ENCODE peak calls at places on chromosomes 5 and 9, in six cellular contexts. X is cardiac muscle cell; P is GM23248; T is naive thymus-derived CD4-positive, alpha-beta T cell; L is left ventricle myocardium inferior; S is colonic mucosa. W is an unnamed sample. For H3K4me1 and H3K9me3, the result is how much of the 10 kb centered on the place peaks cover.

GRCh38 chr5:91049112-91049511 is 334.0 kb downstream of the ARRDC3 start:
- DNase-seq in X (no peak), T (no peak), L (no peak), S (no peak), P (no peak), W (no peak)

GRCh38 chr5:43098064-43098463 is 22.6 kb upstream of the ZNF131 start:
- DNase-seq in P (no peak), L (no peak), X (no peak), T (no peak), S (no peak), W (no peak)

GRCh38 chr9:136799854-136800657 is 3.9 kb downstream of the CCDC183 start:
- DNase-seq in P (peak), X (peak), S (peak), L (peak), T (peak), W (peak)

GRCh38 chr5:169229342-169229892 is 71.5 kb downstream of the SLIT3 start:
- DNase-seq in X (no peak), L (no peak), P (no peak), T (no peak), S (no peak), W (no peak)

GRCh38 chr5:157189223-157189622 is 8.6 kb downstream of the ITK start:
- DNase-seq in S (no peak), L (no peak), T (no peak), P (no peak), X (no peak), W (no peak)

GRCh38 chr5:252546-252945 is 18.9 kb upstream of the PDCD6 start:
- DNase-seq in L (no peak), X (no peak), S (no peak), T (no peak), P (no peak), W (no peak)

GRCh38 chr5:148070621-148071020 is 6.8 kb downstream of the SPINK5 start:
- DNase-seq in L (no peak), X (no peak), S (no peak), P (no peak), T (no peak), W (no peak)

GRCh38 chr5:76818844-76819831 is at the start of gene F2RL1:
- DNase-seq in P (peak), L (peak), S (peak), X (peak), T (peak), W (peak)

GRCh38 chr9:131608469-131609115 is 63.3 kb downstream of the PRRT1B start:
- DNase-seq in X (peak), T (no peak), P (peak), L (peak), S (no peak), W (peak)

GRCh38 chr5:93653716-93654115 is 70.7 kb downstream of the NR2F1 start:
- DNase-seq in X (no peak), L (no peak), T (no peak), S (no peak), P (peak), W (no peak)

GRCh38 chr5:43037929-43038510 is 2.1 kb downstream of the ANXA2R start:
- DNase-seq in S (peak), P (peak), L (no peak), X (no peak), T (peak), W (no peak)

GRCh38 chr5:1752881-1753280 is 46.8 kb downstream of the MRPL36 start:
- DNase-seq in P (no peak), L (no peak), X (no peak), S (peak), T (no peak), W (no peak)

GRCh38 chr9:100099722-100100042 is 639 bp downstream of the INVS start:
- DNase-seq in L (no peak), P (no peak), T (peak), X (peak), S (no peak), W (peak)

GRCh38 chr9:97045300-97045699 is 6.4 kb upstream of the CTSV start:
- DNase-seq in X (no peak), T (no peak), P (no peak), S (no peak), L (no peak), W (no peak)

GRCh38 chr5:101663543-101663942 is 632.5 kb downstream of the SLCO4C1 start:
- DNase-seq in T (no peak), P (no peak), L (no peak), S (no peak), X (no peak), W (no peak)

GRCh38 chr9:10331157-10331556 is 281.6 kb downstream of the PTPRD start:
- DNase-seq in X (peak), P (no peak), S (no peak), L (no peak), T (no peak), W (no peak)

GRCh38 chr5:178389031-178389729 is 156.6 kb upstream of the PHYKPL start:
- DNase-seq in L (no peak), X (no peak), P (no peak), T (no peak), S (no peak), W (no peak)

GRCh38 chr5:133796186-133796585 is 172.2 kb downstream of the C5orf15 start:
- DNase-seq in S (no peak), X (no peak), L (no peak), P (no peak), T (no peak), W (no peak)

GRCh38 chr9:33130501-33130900 is 36.6 kb downstream of the B4GALT1 start:
- DNase-seq in L (no peak), S (no peak), P (peak), X (no peak), T (no peak), W (no peak)

DNA sequence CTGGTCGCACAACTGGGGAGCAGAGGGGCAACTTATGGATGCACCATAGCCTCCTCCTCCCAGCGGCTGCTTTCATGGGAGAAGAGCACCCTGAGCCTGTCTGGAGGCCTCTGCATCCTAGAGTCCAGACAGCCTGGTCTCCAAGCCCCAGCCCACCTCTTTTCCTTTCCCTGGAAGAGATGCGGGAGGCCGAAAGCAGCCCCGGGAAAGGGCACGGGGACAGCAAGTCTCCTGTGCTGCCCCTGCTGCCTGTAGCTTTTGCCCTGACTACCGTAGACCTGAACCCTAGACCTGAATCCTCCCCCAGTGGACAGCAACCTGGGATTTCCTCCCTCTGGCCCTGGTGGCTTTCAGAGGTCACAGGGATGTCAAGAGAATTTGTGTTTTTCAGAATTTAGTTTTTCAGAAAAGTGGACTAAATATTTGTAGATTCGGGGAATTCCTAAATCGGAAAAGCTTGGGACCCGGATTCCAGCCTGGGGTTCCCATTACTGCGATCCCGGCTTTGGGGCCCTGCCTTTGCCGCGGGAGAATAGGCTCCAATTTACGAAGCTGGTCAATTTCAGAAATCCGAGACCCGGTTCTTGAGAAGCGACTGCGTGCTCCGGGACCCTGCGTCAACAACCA is 4.3 kb upstream of the PITX1 start:
- DNase-seq in X (no peak), T (no peak), S (no peak), L (no peak), P (no peak), W (no peak)
- H3K4me3 ChIP-seq in X (no peak), T (no peak), S (peak), L (no peak), P (no peak), W (no peak)

DNA sequence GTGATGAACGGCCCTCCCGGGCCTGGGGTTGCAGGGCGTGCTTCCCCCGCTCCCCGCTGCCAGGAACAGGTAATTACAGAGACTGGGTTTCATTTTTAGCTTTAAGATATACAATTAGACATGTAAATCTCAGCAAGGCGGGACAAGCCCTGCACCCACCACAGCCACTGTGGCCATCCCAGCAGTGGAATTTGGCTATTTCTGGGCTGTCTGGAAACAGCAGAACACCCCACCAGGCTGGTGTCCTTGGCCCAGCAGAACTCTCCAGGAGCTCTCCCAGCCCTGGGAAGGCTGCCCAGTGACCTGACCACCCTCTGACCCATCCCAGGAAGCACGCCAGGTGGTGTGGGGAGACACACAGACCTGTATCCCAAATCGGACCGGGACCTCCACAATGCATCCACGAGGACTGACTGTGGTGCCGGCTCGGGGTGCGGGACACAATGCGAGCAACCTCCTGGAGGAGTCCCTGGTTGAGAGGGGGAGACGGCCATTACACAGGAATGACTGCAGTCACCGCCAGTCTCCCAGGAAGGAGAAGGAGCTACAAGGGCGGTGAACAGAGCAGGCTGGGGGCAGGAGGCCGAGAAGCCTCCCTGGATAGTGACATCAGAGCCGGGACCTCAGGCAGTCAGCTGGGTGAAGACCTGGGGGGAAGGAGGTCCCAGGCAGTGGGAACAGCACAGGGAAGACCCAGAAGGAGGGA is 17.3 kb downstream of the EEIG1 start:
- DNase-seq in S (no peak), L (no peak), P (no peak), T (no peak), X (no peak), W (peak)
- H3K4me1 ChIP-seq in S (half or more), L (half or more), P (under half), T (half or more), X (under half), W (half or more)

GRCh38 chr5:25694805-25695204 is 1050.0 kb upstream of the CDH10 start:
- DNase-seq in S (no peak), L (no peak), T (no peak), X (no peak), P (no peak), W (no peak)
- H3K9me3 ChIP-seq in S (under half), L (under half), T (under half), X (under half), P (under half), W (under half)

GRCh38 chr9:124016152-124017063 is 4.8 kb downstream of the LHX2 start:
- DNase-seq in S (no peak), X (no peak), P (no peak), L (no peak), T (no peak), W (no peak)

GRCh38 chr9:124019771-124020519 is 8.4 kb downstream of the LHX2 start:
- DNase-seq in L (no peak), T (no peak), X (no peak), S (no peak), P (no peak), W (no peak)

GRCh38 chr9:124017064-124017928 is 5.7 kb downstream of the LHX2 start:
- DNase-seq in S (no peak), X (no peak), L (no peak), T (no peak), P (no peak), W (no peak)

GRCh38 chr9:124018731-124019697 is 7.4 kb downstream of the LHX2 start:
- DNase-seq in L (no peak), T (no peak), S (no peak), P (no peak), X (no peak), W (no peak)

DNA sequence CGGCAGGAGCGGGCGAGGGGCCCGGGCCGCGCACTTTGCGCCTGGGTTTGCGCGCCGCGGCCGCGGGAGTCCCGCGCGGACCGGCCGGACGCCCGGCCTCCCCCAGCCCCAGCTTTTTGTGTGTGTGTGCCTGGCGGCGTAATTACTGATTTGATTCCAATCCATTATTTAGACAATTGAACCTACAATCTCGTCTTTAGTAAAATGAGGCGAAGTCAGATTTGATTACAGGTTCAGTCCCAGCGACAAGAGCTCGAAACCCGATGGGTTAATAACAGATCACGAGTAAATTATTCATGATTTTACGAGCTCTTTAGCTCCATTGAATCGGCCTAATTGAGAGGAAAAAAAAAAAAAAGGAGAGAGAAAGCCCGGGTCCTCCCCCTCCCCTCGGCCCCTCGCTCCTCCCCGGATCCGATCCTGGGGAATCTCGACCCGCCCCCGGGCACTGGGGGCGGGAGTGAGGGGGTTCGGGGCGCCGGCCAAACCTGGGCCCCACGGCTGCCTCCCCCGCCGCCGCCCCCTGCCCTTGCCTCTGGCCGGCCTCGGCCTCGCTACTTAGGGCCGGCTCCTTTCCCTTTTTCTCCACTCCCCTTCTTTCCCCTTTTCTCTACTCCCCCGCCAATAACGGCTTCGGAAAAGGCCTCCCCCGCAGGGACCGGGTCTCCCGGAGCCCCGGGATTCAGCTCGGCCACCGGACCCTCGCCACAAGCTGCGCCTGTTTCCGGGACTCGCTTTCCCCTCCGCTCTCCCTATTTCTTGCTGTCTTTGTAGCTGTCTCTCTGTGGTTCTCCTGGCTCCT is 6.6 kb downstream of the LHX2 start:
- DNase-seq in L (no peak), S (no peak), T (no peak), X (no peak), P (no peak), W (no peak)
- H3K4me3 ChIP-seq in L (peak), S (no peak), T (no peak), X (peak), P (peak), W (no peak)